ENCODE peak calls at places on chromosomes 7 and 10, in four cellular contexts. One of them, this sample, is unnamed.

GRCh38 chr7:89042963-89043362 is 247.4 kb upstream of the TEX47 start:
- DNase-seq in mucosa of gallbladder: no peak
- DNase-seq in activated CD4-positive, alpha-beta T cell treated with anti-CD3 and anti-CD28 coated beads for 48 hours: no peak
- DNase-seq in left ventricle myocardium inferior: no peak
- DNase-seq in this sample: no peak

GRCh38 chr10:33412261-33413092 is 78.0 kb upstream of the NRP1 start:
- DNase-seq in mucosa of gallbladder: peak
- DNase-seq in activated CD4-positive, alpha-beta T cell treated with anti-CD3 and anti-CD28 coated beads for 48 hours: peak
- DNase-seq in left ventricle myocardium inferior: no peak
- DNase-seq in this sample: no peak

GRCh38 chr7:76377186-76377918 is 18.6 kb upstream of the YWHAG start:
- DNase-seq in mucosa of gallbladder: no peak
- DNase-seq in activated CD4-positive, alpha-beta T cell treated with anti-CD3 and anti-CD28 coated beads for 48 hours: no peak
- DNase-seq in left ventricle myocardium inferior: no peak
- DNase-seq in this sample: no peak

GRCh38 chr10:14557573-14557972 is 217.1 kb downstream of the FAM107B start:
- DNase-seq in mucosa of gallbladder: no peak
- DNase-seq in activated CD4-positive, alpha-beta T cell treated with anti-CD3 and anti-CD28 coated beads for 48 hours: no peak
- DNase-seq in left ventricle myocardium inferior: no peak
- DNase-seq in this sample: no peak

GRCh38 chr7:80392229-80393169 is 119.4 kb downstream of the GNAT3 start:
- DNase-seq in mucosa of gallbladder: no peak
- DNase-seq in activated CD4-positive, alpha-beta T cell treated with anti-CD3 and anti-CD28 coated beads for 48 hours: no peak
- DNase-seq in left ventricle myocardium inferior: no peak
- DNase-seq in this sample: no peak

GRCh38 chr10:31186225-31187010 is 132.6 kb upstream of the ZEB1 start:
- DNase-seq in mucosa of gallbladder: no peak
- DNase-seq in activated CD4-positive, alpha-beta T cell treated with anti-CD3 and anti-CD28 coated beads for 48 hours: no peak
- DNase-seq in left ventricle myocardium inferior: no peak
- DNase-seq in this sample: no peak

GRCh38 chr7:26197153-26198115 is 3.1 kb downstream of the HNRNPA2B1 start:
- DNase-seq in mucosa of gallbladder: no peak
- DNase-seq in activated CD4-positive, alpha-beta T cell treated with anti-CD3 and anti-CD28 coated beads for 48 hours: no peak
- DNase-seq in left ventricle myocardium inferior: no peak
- DNase-seq in this sample: no peak

GRCh38 chr10:80530251-80530650 is 7.5 kb upstream of the SH2D4B start:
- DNase-seq in mucosa of gallbladder: peak
- DNase-seq in activated CD4-positive, alpha-beta T cell treated with anti-CD3 and anti-CD28 coated beads for 48 hours: peak
- DNase-seq in left ventricle myocardium inferior: no peak
- DNase-seq in this sample: peak

This sample was measured in stimulated activated naive CD8-positive, alpha-beta T cell treated with anti-CD3 and anti-CD28 coated beads, Interleukin-15, Interleukin-2, amounts not matched to agents 100 U/mL and 50 U/mL, for 24 hours.